ENCODE peak calls at places on chromosome 17, in four cellular contexts. C is Calu3, N is endothelial cell, Q is nephron progenitor cell. G is an unnamed sample.

GRCh38 chr17:74856113-74856512 is 3.6 kb downstream of the GRIN2C start:
- DNase-seq in C (no peak), N (no peak), Q (no peak), G (no peak)

GRCh38 chr17:7626956-7627249 is 718 bp downstream of the SAT2 start:
- DNase-seq in C (no peak), N (no peak), Q (no peak), G (no peak)

GRCh38 chr17:76672270-76672851 is 28.8 kb upstream of the ST6GALNAC1 start:
- DNase-seq in C (no peak), N (no peak), Q (no peak), G (no peak)

GRCh38 chr17:40412880-40413279 is 4.8 kb downstream of the TOP2A start:
- DNase-seq in C (no peak), N (no peak), Q (no peak), G (no peak)

GRCh38 chr17:41315814-41316430 is 412 bp upstream of the KRTAP17-1 start:
- DNase-seq in C (no peak), N (no peak), Q (no peak), G (no peak)

GRCh38 chr17:63974594-63975192 is 2.0 kb upstream of the SCN4A start:
- DNase-seq in C (no peak), N (no peak), Q (no peak), G (no peak)

GRCh38 chr17:57578608-57578990 is 166.5 kb downstream of the CCDC182 start:
- DNase-seq in C (no peak), N (no peak), Q (no peak), G (no peak)

GRCh38 chr17:64534187-64534586 is 27.4 kb downstream of the CEP95 start:
- DNase-seq in C (peak; percentile 11), N (peak; percentile 11), Q (no peak), G (no peak)

GRCh38 chr17:10328971-10329923 is 43.6 kb downstream of the MYH13 start:
- DNase-seq in C (no peak), N (no peak), Q (no peak), G (no peak)

GRCh38 chr17:43562679-43563146 is 16.6 kb upstream of the ETV4 start:
- DNase-seq in C (no peak), N (no peak), Q (peak; percentile 22), G (no peak)

GRCh38 chr17:77499699-77500435 is 359.1 kb downstream of the SEC14L1 start:
- DNase-seq in C (no peak), N (no peak), Q (no peak), G (no peak)

GRCh38 chr17:53406907-53407306 is 415.8 kb upstream of the KIF2B start:
- DNase-seq in C (no peak), N (no peak), Q (no peak), G (no peak)

GRCh38 chr17:77089118-77089477 is 51.7 kb upstream of the SEC14L1 start:
- DNase-seq in C (peak; percentile 9), N (no peak), Q (no peak), G (no peak)

GRCh38 chr17:50129946-50130777 is at the start of gene SAMD14:
- DNase-seq in C (no peak), N (peak; percentile 48), Q (peak; percentile 51), G (peak; percentile 53)

GRCh38 chr17:34639706-34640425 is 60.5 kb downstream of the TMEM132E start:
- DNase-seq in C (no peak), N (no peak), Q (no peak), G (no peak)

GRCh38 chr17:57545836-57546305 is 199.2 kb downstream of the CCDC182 start:
- DNase-seq in C (no peak), N (no peak), Q (peak; percentile 39), G (no peak)

GRCh38 chr17:18066866-18067265 is 20.9 kb upstream of the DRG2 start:
- DNase-seq in C (no peak), N (no peak), Q (no peak), G (no peak)

GRCh38 chr17:2138318-2138717 is 83.4 kb downstream of the HIC1 start:
- DNase-seq in C (no peak), N (no peak), Q (no peak), G (no peak)

GRCh38 chr17:18344021-18344420 is 19.3 kb downstream of the SHMT1 start:
- DNase-seq in C (no peak), N (no peak), Q (no peak), G (no peak)

GRCh38 chr17:48427598-48427997 is 2.4 kb downstream of the SKAP1 start:
- DNase-seq in C (no peak), N (no peak), Q (no peak), G (no peak)

GRCh38 chr17:75996665-75997590 is 3.7 kb upstream of the CDK3 start:
- DNase-seq in C (peak; percentile 73), N (peak; percentile 35), Q (peak; percentile 60), G (no peak)

GRCh38 chr17:42423766-42424165 is 710 bp upstream of the CAVIN1 start:
- DNase-seq in C (no peak), N (no peak), Q (no peak), G (no peak)

GRCh38 chr17:78933959-78934568 is 8.9 kb upstream of the TIMP2 start:
- DNase-seq in C (peak; percentile 89), N (no peak), Q (peak; percentile 82), G (peak; percentile 75)

GRCh38 chr17:75367312-75367711 is 38.2 kb downstream of the GRB2 start:
- DNase-seq in C (no peak), N (no peak), Q (no peak), G (no peak)

GRCh38 chr17:16945513-16946201 is 26.3 kb downstream of the TNFRSF13B start:
- DNase-seq in C (no peak), N (no peak), Q (no peak), G (no peak)

GRCh38 chr17:83179378-83179777 is 100.0 kb downstream of the METRNL start:
- DNase-seq in C (no peak), N (no peak), Q (peak; percentile 0), G (peak; percentile 34)

GRCh38 chr17:60410001-60410400 is 12.3 kb upstream of the CHCT1 start:
- DNase-seq in C (no peak), N (no peak), Q (no peak), G (no peak)
- TF ChIP-seq CTCF in C (no peak), N (no peak), Q (no peak), G (no peak)

GRCh38 chr17:58786586-58787295 is 31.1 kb downstream of the PPM1E start:
- DNase-seq in C (peak; percentile 10), N (no peak), Q (no peak), G (no peak)
- TF ChIP-seq CTCF in C (no peak), N (no peak), Q (no peak), G (no peak)

GRCh38 chr17:80218391-80218790 is 1.7 kb downstream of the SGSH start:
- DNase-seq in C (no peak), N (no peak), Q (no peak), G (no peak)

GRCh38 chr17:80220709-80221215 is 535 bp downstream of the SLC26A11 start:
- DNase-seq in C (no peak), N (peak; percentile 30), Q (peak; percentile 61), G (peak; percentile 60)

GRCh38 chr17:80221401-80221800 is 1.2 kb downstream of the SLC26A11 start:
- DNase-seq in C (no peak), N (no peak), Q (no peak), G (no peak)

GRCh38 chr17:80219013-80219776 is 938 bp downstream of the SGSH start:
- DNase-seq in C (peak; percentile 81), N (peak; percentile 19), Q (no peak), G (peak; percentile 79)

GRCh38 chr17:80219777-80220708 is at the start of the genes SGSH and SLC26A11:
- DNase-seq in C (peak; percentile 84), N (peak; percentile 90), Q (peak; percentile 97), G (peak; percentile 82)
- TF ChIP-seq CTCF in C (peak; percentile 16), N (no peak), Q (no peak), G (no peak)

GRCh38 chr17:4362141-4362540 is 4.3 kb downstream of the UBE2G1 start:
- DNase-seq in C (no peak), N (no peak), Q (no peak), G (no peak)
- TF ChIP-seq CTCF in C (no peak), N (no peak), Q (no peak), G (no peak)

DNA sequence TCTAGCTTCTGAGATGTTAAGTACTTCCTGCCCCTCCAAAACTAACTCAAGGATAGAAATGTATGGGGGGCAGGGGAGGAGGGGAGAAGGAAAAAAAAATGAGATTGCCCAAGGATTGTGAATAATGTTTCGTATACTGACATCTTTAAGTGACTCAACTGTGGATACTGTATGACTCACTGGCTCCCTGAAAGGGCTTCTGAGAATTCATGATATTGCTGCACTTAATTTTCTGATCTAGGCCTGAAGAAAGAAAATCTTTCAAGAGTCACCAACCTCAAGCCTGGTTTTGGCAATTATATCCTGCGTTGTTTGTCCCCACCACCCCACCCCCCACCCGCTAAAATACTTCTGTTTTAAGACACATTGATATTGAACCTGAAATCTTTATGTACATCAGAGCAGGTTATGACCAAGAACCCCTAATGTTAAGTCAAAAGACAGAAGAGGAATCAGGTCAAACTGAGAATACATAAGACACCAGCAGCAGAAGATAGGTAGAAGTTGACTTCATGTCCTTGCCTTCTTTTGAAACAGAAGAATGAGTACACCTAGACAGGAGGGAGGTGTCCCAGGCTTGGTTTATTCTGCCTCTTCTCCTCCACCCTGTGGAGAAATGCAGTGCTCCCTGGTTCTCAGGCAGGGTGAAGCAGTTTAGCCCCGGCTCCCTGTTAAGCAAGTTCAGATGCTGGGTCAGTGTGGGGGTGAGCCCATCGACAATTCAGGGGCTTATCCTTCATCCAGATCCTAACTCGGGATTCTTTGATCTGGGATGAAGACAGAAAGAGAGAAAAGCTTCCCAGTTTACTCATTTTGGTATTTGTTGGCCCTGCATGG is 3.3 kb upstream of the FBXL20 start:
- DNase-seq in C (peak; percentile 38), N (no peak), Q (no peak), G (peak; percentile 30)
- TF ChIP-seq CTCF in C (no peak), N (no peak), Q (no peak), G (no peak)

G was measured in mesothelial cell of epicardium.